ENCODE peak calls at places on chromosome 11, in ten cellular contexts. R, H, J, U, P, E, V, Y, Q and N are unnamed samples. For H3K27me3, the result is how much of the 10 kb centered on the place peaks cover.

GRCh38 chr11:13664351-13664750 is 4.1 kb upstream of the FAR1 start:
- DNase-seq in H (no peak), U (no peak), R (no peak), V (no peak), Q (no peak), P (no peak), J (no peak), Y (no peak), E (no peak), N (peak)

GRCh38 chr11:27183672-27184457 is 143.2 kb downstream of the BBOX1 start:
- DNase-seq in H (no peak), J (peak), Q (peak), E (no peak), R (peak), V (peak), P (peak), U (peak), Y (no peak), N (peak)

GRCh38 chr11:110207089-110207488 is 89.3 kb downstream of the RDX start:
- DNase-seq in P (no peak), R (no peak), E (no peak), V (no peak), U (no peak), Y (no peak), J (no peak), Q (no peak), H (no peak), N (no peak)

GRCh38 chr11:64713031-64713780 is 9.8 kb downstream of the NRXN2 start:
- DNase-seq in Q (peak), P (peak), R (peak), Y (no peak), V (no peak), H (peak), U (no peak), E (no peak), J (peak), N (peak)

GRCh38 chr11:77371646-77372045 is 70.2 kb upstream of the GDPD4 start:
- DNase-seq in E (no peak), V (no peak), P (no peak), J (peak), U (no peak), Y (no peak), Q (no peak), R (no peak), H (no peak), N (no peak)

GRCh38 chr11:11910541-11910940 is 68.8 kb downstream of the USP47 start:
- DNase-seq in J (no peak), E (no peak), U (no peak), V (no peak), P (no peak), R (no peak), Y (no peak), Q (no peak), H (no peak), N (no peak)

GRCh38 chr11:88139865-88140264 is 35.4 kb downstream of the RAB38 start:
- DNase-seq in P (no peak), H (no peak), E (no peak), Y (no peak), V (no peak), U (no peak), Q (no peak), R (no peak), J (no peak), N (no peak)

GRCh38 chr11:12122083-12122482 is 11.7 kb downstream of the MICAL2 start:
- DNase-seq in Y (no peak), R (no peak), Q (no peak), H (no peak), P (peak), J (peak), V (no peak), E (no peak), U (peak), N (no peak)

GRCh38 chr11:130428692-130429681 is 578 bp upstream of the ADAMTS8 start:
- DNase-seq in H (peak), J (no peak), U (no peak), E (no peak), Q (no peak), V (no peak), R (no peak), P (peak), Y (no peak), N (no peak)

GRCh38 chr11:8712506-8712905 is 29.9 kb downstream of the RPL27A start:
- DNase-seq in R (no peak), E (no peak), V (no peak), U (no peak), H (no peak), Y (no peak), P (no peak), Q (no peak), J (no peak), N (no peak)

GRCh38 chr11:112163875-112164521 is at the start of gene IL18:
- DNase-seq in U (peak), H (no peak), P (peak), R (no peak), Y (no peak), Q (no peak), V (peak), E (no peak), J (no peak), N (peak)

GRCh38 chr11:117928818-117929567 is at the start of gene TMPRSS13:
- DNase-seq in Q (no peak), E (no peak), P (no peak), Y (no peak), R (no peak), U (peak), V (no peak), J (no peak), H (no peak), N (peak)

GRCh38 chr11:46601129-46601528 is 7.3 kb upstream of the AMBRA1 start:
- DNase-seq in H (peak), Y (no peak), V (no peak), J (no peak), Q (no peak), E (no peak), P (no peak), U (no peak), R (peak), N (no peak)

GRCh38 chr11:95231881-95232605 is 1.0 kb upstream of the SESN3 start:
- DNase-seq in Q (peak), R (peak), V (peak), J (peak), P (peak), E (no peak), Y (peak), H (peak), U (no peak), N (peak)

GRCh38 chr11:128894685-128895084 is 3.5 kb downstream of the KCNJ5 start:
- DNase-seq in Q (no peak), Y (no peak), R (no peak), J (no peak), H (no peak), V (peak), E (no peak), P (no peak), U (no peak), N (no peak)

GRCh38 chr11:116876656-116877055 is 39.2 kb upstream of the APOA1 start:
- DNase-seq in P (no peak), J (no peak), V (no peak), H (no peak), E (no peak), U (no peak), Q (no peak), R (no peak), Y (no peak), N (no peak)

GRCh38 chr11:96097844-96098421 is 174.0 kb upstream of the MTMR2 start:
- DNase-seq in P (no peak), E (no peak), R (peak), H (no peak), V (no peak), J (no peak), Q (no peak), Y (no peak), U (peak), N (no peak)

GRCh38 chr11:45383229-45383628 is 97.1 kb upstream of the SYT13 start:
- DNase-seq in H (peak), V (no peak), U (no peak), R (peak), Q (peak), P (no peak), E (no peak), Y (no peak), J (no peak), N (no peak)

GRCh38 chr11:26063915-26064314 is 268.0 kb upstream of the ANO3 start:
- DNase-seq in R (no peak), P (no peak), H (no peak), V (no peak), E (no peak), U (no peak), Y (no peak), J (no peak), Q (no peak), N (no peak)

GRCh38 chr11:103872748-103873147 is 163.7 kb upstream of the DDI1 start:
- DNase-seq in Y (no peak), H (no peak), U (peak), J (no peak), P (no peak), V (no peak), Q (no peak), R (no peak), E (no peak), N (peak)

GRCh38 chr11:28242596-28242995 is 134.4 kb downstream of the METTL15 start:
- DNase-seq in R (no peak), H (no peak), U (no peak), V (no peak), Y (no peak), P (no peak), Q (peak), E (no peak), J (no peak), N (no peak)

GRCh38 chr11:111331711-111332479 is 33.5 kb downstream of the POU2AF3 start:
- DNase-seq in E (no peak), U (peak), Y (no peak), J (no peak), R (peak), H (no peak), Q (peak), V (no peak), P (no peak), N (peak)

GRCh38 chr11:129249351-129249750 is 57.2 kb upstream of the ARHGAP32 start:
- DNase-seq in R (peak), P (no peak), Q (peak), Y (no peak), J (no peak), E (peak), H (peak), U (peak), V (no peak), N (peak)

GRCh38 chr11:122175316-122175715 is 59.3 kb upstream of the BLID start:
- DNase-seq in R (no peak), U (peak), Y (no peak), P (no peak), E (no peak), Q (no peak), J (no peak), V (no peak), H (peak), N (no peak)

GRCh38 chr11:122178795-122179194 is 62.8 kb upstream of the BLID start:
- DNase-seq in Q (no peak), J (no peak), H (no peak), U (peak), P (no peak), Y (no peak), R (peak), V (no peak), E (no peak), N (no peak)

GRCh38 chr11:122179966-122180365 is 64.0 kb upstream of the BLID start:
- DNase-seq in E (no peak), R (no peak), U (no peak), J (no peak), Q (no peak), V (no peak), H (no peak), Y (no peak), P (no peak), N (no peak)

GRCh38 chr11:122176651-122177050 is 60.6 kb upstream of the BLID start:
- DNase-seq in R (no peak), Q (peak), P (no peak), J (no peak), H (no peak), V (no peak), E (no peak), Y (no peak), U (no peak), N (peak)

DNA sequence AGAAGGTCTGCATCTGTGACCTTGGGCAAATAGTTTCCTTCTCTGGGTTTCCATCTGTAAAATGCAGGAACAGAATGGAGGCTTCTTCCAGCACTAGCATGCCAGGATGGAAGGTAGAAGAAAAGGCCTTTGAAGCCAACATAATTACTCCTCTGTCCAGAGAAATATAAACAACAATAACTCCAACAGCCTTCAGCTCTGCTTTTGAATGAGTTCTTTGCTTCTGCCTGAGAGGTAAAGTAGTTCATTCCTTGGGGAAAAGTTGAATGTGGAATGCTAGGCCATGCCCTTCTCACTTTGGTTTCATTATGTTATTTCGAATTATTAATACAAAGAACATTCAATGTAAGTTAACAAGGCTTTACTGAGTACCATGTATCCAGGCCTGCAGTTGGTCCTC is 61.2 kb upstream of the BLID start:
- DNase-seq in E (no peak), Q (no peak), V (no peak), J (no peak), H (no peak), U (no peak), Y (no peak), P (no peak), R (no peak), N (no peak)
- H3K4me3 ChIP-seq in E (peak), Q (peak), V (no peak), J (no peak), H (peak), U (peak), Y (no peak), P (no peak), R (no peak), N (no peak)

DNA sequence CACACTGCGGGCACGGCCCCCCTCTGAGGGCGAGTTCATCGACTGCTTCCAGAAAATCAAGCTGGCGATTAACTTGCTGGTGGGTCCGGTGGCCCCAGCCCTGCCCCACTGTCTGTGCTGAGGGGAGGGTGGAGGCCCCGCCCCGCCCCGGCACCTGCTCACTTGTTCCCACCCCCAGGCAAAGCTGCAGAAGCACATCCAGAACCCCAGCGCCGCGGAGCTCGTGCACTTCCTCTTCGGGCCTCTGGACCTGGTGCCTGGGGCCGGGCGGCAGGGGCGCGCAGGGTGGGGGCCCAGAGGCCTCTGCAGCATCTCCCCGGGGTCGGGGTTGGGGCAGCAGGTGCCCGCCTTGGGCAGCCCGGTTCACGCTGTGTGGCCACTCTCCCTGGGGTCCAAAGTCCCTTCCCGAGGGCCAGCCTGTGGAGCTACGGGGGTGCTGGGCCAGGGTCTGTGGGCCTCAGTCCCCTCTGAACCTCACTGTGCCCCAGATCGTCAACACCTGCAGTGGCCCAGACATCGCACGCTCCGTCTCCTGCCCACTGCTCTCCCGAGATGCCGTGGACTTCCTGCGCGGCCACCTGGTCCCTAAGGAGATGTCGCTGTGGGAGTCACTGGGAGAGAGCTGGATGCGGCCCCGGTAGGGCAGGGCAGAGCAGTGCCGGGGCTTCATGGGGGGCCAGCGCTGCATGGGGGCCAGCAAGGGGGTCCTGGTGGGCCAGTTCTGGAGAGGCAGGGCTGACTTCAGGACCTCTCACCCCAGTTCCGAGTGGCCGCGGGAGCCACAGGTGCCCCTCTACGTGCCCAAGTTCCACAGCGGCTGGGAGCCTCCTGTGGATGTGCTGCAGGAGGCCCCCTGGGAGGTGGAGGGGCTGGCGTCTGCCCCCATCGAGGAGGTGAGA is 16.1 kb downstream of the EPS8L2 start:
- DNase-seq in Q (no peak), E (no peak), H (peak), U (no peak), P (no peak), V (peak), R (no peak), Y (no peak), J (peak), N (no peak)
- H3K27me3 ChIP-seq in Q (under half), E (under half), H (under half), U (under half), P (under half), V (under half), R (half or more), Y (half or more), J (under half), N (under half)

GRCh38 chr11:61390161-61390560 is 2.2 kb upstream of the TMEM216 start:
- DNase-seq in U (no peak), Q (no peak), J (no peak), V (no peak), R (no peak), Y (no peak), E (no peak), H (no peak), P (no peak), N (no peak)

DNA sequence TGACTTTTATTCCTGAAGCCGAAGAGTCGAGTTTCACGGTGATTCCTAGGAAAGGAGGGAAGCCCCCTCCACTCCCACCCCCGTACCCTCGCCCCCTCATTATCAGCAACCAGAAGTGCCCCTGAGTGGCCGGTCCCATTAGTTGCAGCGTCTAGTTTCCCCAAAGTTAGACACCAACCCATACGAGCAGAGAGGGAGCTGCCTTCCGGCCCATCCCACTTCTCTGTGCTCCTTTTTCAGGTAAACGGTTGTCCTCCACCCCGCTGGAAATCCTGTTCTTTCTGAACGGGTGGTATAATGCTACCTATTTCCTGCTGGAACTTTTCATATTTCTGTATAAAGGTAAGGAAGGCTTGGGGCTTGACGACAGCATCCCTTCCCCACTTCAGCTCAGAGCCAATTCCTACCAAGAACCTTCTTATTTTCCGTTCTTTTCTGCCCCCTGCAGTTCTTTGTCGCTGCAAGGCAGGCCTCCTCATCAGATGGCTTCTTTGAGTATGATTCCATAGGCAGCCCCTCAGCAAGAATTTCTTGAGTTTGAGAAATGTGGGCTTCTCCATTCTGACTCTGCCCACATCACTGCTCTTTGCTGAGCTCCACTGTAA is 706 bp downstream of the TMEM216 start:
- DNase-seq in P (peak), Q (no peak), J (peak), H (no peak), R (peak), U (peak), V (no peak), Y (no peak), E (no peak), N (peak)
- TF ChIP-seq CTCF in P (no peak), Q (no peak), J (peak), H (peak), R (peak), U (peak), V (no peak), Y (no peak), E (peak), N (peak)

DNA sequence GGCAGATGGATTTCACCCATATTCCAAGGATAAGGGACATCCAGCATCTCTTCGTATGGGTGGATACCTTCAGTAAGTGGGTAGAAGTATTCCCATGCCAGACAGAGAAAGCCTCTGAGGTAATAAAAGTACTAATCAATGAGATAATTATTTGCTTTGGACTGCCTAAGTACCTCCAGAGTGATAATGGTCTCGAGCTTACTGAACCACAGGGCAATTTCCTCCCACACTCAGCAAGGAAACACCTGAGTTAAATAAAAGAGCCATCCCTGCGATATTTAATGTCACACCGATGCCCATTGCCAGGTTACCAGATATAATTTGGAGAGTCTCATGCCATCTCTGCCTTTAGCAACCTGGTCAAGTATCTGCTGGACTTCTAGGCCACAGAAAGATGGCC is 70.6 kb upstream of the MPEG1 start:
- DNase-seq in P (no peak), V (no peak), Y (no peak), R (no peak), Q (no peak), E (no peak), H (no peak), U (no peak), J (no peak), N (no peak)
- H3K4me3 ChIP-seq in P (no peak), V (no peak), Y (no peak), R (no peak), Q (no peak), E (no peak), H (no peak), U (no peak), J (no peak), N (no peak)

GRCh38 chr11:119149371-119150275 is 771 bp downstream of the ABCG4 start:
- DNase-seq in R (peak), P (peak), E (no peak), V (no peak), Q (no peak), Y (no peak), J (peak), H (peak), U (no peak), N (no peak)
- H3K27me3 ChIP-seq in R (under half), P (half or more), E (under half), V (under half), Q (under half), Y (half or more), J (under half), H (half or more), U (under half), N (under half)

DNA sequence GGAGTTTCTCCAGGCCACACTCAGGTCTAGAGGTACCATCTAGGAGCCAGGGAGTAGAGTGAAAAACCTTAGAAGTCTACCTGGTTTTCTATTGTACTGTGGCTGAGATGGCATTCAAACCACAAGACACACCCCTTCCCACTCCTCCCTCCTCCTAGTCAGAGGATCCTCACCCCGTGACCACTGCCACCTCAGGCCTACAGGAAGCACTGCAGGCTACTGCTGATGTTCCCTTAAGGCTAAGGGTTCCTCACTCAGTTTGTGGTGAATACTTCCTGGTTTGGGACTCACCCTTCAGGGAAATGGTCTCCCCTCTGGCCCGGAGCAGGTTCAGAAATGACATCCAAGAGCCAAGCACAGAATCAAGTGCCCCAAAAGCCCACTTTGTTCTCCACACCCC is 1293.9 kb downstream of the JRKL start:
- DNase-seq in H (no peak), P (peak), V (no peak), Y (no peak), E (no peak), J (peak), Q (no peak), R (peak), U (peak), N (peak)
- TF ChIP-seq CTCF in H (no peak), P (peak), V (no peak), Y (no peak), E (no peak), J (peak), Q (no peak), R (no peak), U (no peak), N (peak)